ENCODE peak calls at places on chromosomes 3 and 15, in five cellular contexts. P is GM12891, J is LoVo, D is GM23338, G is GM12865. C is an unnamed sample.

GRCh38 chr3:109081746-109082510 is 36.0 kb downstream of the MORC1 start:
- DNase-seq in P (peak), G (peak), J (peak), D (peak), C (peak)

GRCh38 chr15:57708047-57708446 is 1.5 kb downstream of the POLR2M start:
- DNase-seq in D (no peak), P (no peak), J (no peak), G (no peak), C (no peak)

GRCh38 chr15:52080031-52080430 is 32.5 kb downstream of the BCL2L10 start:
- DNase-seq in J (no peak), P (no peak), G (no peak), D (no peak), C (peak)

GRCh38 chr15:90336705-90337141 is 15.4 kb upstream of the ZNF774 start:
- DNase-seq in G (peak), P (no peak), J (peak), D (no peak), C (peak)

GRCh38 chr3:142596726-142597088 is 514 bp downstream of the PLS1 start:
- DNase-seq in J (no peak), G (no peak), P (no peak), D (no peak), C (no peak)

GRCh38 chr3:32961189-32961715 is 9.8 kb downstream of the CCR4 start:
- DNase-seq in D (no peak), P (no peak), G (no peak), J (no peak), C (no peak)

GRCh38 chr15:33309602-33310276 is 1.0 kb upstream of the RYR3 start:
- DNase-seq in D (peak), P (no peak), G (peak), J (no peak), C (peak)

GRCh38 chr15:78088773-78089080 is 3.6 kb upstream of the SH2D7 start:
- DNase-seq in P (no peak), J (peak), G (no peak), D (no peak), C (no peak)

GRCh38 chr3:13385373-13385965 is 34.7 kb downstream of the NUP210 start:
- DNase-seq in J (no peak), P (no peak), G (no peak), D (no peak), C (peak)

GRCh38 chr3:58532794-58533220 is 4.2 kb downstream of the ACOX2 start:
- DNase-seq in J (peak), G (peak), D (peak), P (peak), C (peak)

GRCh38 chr3:175413926-175414325 is 554.8 kb downstream of the NAALADL2 start:
- DNase-seq in P (no peak), G (no peak), D (no peak), J (no peak), C (no peak)

GRCh38 chr3:133371676-133372075 is 28.2 kb upstream of the BFSP2 start:
- DNase-seq in P (no peak), D (no peak), G (no peak), J (no peak), C (no peak)

GRCh38 chr3:77931272-77932009 is 891.5 kb downstream of the ROBO2 start:
- DNase-seq in G (no peak), J (no peak), P (no peak), D (no peak), C (no peak)

C was measured in renal cortical epithelial cell.